ENCODE peak calls at places on chromosome 6, in six cellular contexts. One of them, this sample, is unnamed.

GRCh38 chr6:87968435-87969278 is 79.0 kb upstream of the SPACA1 start:
- DNase-seq in fibroblast of mammary gland: no peak
- DNase-seq in body of pancreas: no peak
- DNase-seq in dorsolateral prefrontal cortex: peak
- DNase-seq in GM12878: no peak
- DNase-seq in lower leg skin: no peak
- DNase-seq in this sample: no peak

GRCh38 chr6:7146079-7146828 is 38.5 kb downstream of the RREB1 start:
- DNase-seq in dorsolateral prefrontal cortex: no peak
- DNase-seq in lower leg skin: peak
- DNase-seq in body of pancreas: peak
- DNase-seq in GM12878: no peak
- DNase-seq in fibroblast of mammary gland: peak
- DNase-seq in this sample: peak

GRCh38 chr6:14711056-14711703 is 534.7 kb upstream of the JARID2 start:
- DNase-seq in body of pancreas: no peak
- DNase-seq in fibroblast of mammary gland: peak
- DNase-seq in GM12878: no peak
- DNase-seq in lower leg skin: no peak
- DNase-seq in dorsolateral prefrontal cortex: no peak
- DNase-seq in this sample: peak

GRCh38 chr6:16320533-16321340 is 82.3 kb downstream of the GMPR start:
- DNase-seq in GM12878: no peak
- DNase-seq in fibroblast of mammary gland: peak
- DNase-seq in dorsolateral prefrontal cortex: no peak
- DNase-seq in lower leg skin: peak
- DNase-seq in body of pancreas: no peak
- DNase-seq in this sample: peak

GRCh38 chr6:98576811-98577210 is 257.6 kb upstream of the POU3F2 start:
- DNase-seq in body of pancreas: no peak
- DNase-seq in lower leg skin: no peak
- DNase-seq in GM12878: no peak
- DNase-seq in fibroblast of mammary gland: no peak
- DNase-seq in dorsolateral prefrontal cortex: no peak
- DNase-seq in this sample: no peak

GRCh38 chr6:30894935-30895334 is 10.6 kb downstream of the DDR1 start:
- DNase-seq in lower leg skin: no peak
- DNase-seq in dorsolateral prefrontal cortex: no peak
- DNase-seq in fibroblast of mammary gland: no peak
- DNase-seq in body of pancreas: no peak
- DNase-seq in GM12878: no peak
- DNase-seq in this sample: no peak

GRCh38 chr6:164230259-164230658 is 815.7 kb downstream of the QKI start:
- DNase-seq in body of pancreas: no peak
- DNase-seq in fibroblast of mammary gland: peak
- DNase-seq in dorsolateral prefrontal cortex: peak
- DNase-seq in GM12878: no peak
- DNase-seq in lower leg skin: no peak
- DNase-seq in this sample: no peak

GRCh38 chr6:13172294-13172693 is 156.0 kb downstream of the TBC1D7 start:
- DNase-seq in body of pancreas: no peak
- DNase-seq in fibroblast of mammary gland: no peak
- DNase-seq in dorsolateral prefrontal cortex: no peak
- DNase-seq in GM12878: no peak
- DNase-seq in lower leg skin: no peak
- DNase-seq in this sample: no peak

GRCh38 chr6:75747985-75748742 is 875 bp upstream of the MYO6 start:
- DNase-seq in dorsolateral prefrontal cortex: no peak
- DNase-seq in body of pancreas: no peak
- DNase-seq in GM12878: no peak
- DNase-seq in lower leg skin: no peak
- DNase-seq in fibroblast of mammary gland: no peak
- DNase-seq in this sample: no peak

GRCh38 chr6:141326426-141326825 is 806.3 kb upstream of the GJE1 start:
- DNase-seq in GM12878: no peak
- DNase-seq in lower leg skin: peak
- DNase-seq in body of pancreas: no peak
- DNase-seq in fibroblast of mammary gland: peak
- DNase-seq in dorsolateral prefrontal cortex: peak
- DNase-seq in this sample: no peak

GRCh38 chr6:161031721-161032495 is 40.3 kb downstream of the MAP3K4 start:
- DNase-seq in body of pancreas: no peak
- DNase-seq in lower leg skin: no peak
- DNase-seq in GM12878: no peak
- DNase-seq in fibroblast of mammary gland: peak
- DNase-seq in dorsolateral prefrontal cortex: no peak
- DNase-seq in this sample: no peak

GRCh38 chr6:112835078-112835477 is 487.9 kb downstream of the RFPL4B start:
- DNase-seq in body of pancreas: no peak
- DNase-seq in fibroblast of mammary gland: no peak
- DNase-seq in GM12878: no peak
- DNase-seq in lower leg skin: no peak
- DNase-seq in dorsolateral prefrontal cortex: peak
- DNase-seq in this sample: no peak

GRCh38 chr6:67683960-67684359 is 951.1 kb upstream of the ADGRB3 start:
- DNase-seq in fibroblast of mammary gland: peak
- DNase-seq in GM12878: no peak
- DNase-seq in dorsolateral prefrontal cortex: no peak
- DNase-seq in lower leg skin: no peak
- DNase-seq in body of pancreas: no peak
- DNase-seq in this sample: no peak

GRCh38 chr6:111087106-111087835 is at the start of gene SLC16A10:
- DNase-seq in lower leg skin: peak
- DNase-seq in fibroblast of mammary gland: no peak
- DNase-seq in dorsolateral prefrontal cortex: peak
- DNase-seq in GM12878: no peak
- DNase-seq in body of pancreas: peak
- DNase-seq in this sample: peak

GRCh38 chr6:35664945-35665344 is 23.8 kb downstream of the FKBP5 start:
- DNase-seq in body of pancreas: no peak
- DNase-seq in fibroblast of mammary gland: no peak
- DNase-seq in lower leg skin: no peak
- DNase-seq in GM12878: no peak
- DNase-seq in dorsolateral prefrontal cortex: no peak
- DNase-seq in this sample: no peak

GRCh38 chr6:43001843-43002242 is 11.9 kb downstream of the MEA1 start:
- DNase-seq in lower leg skin: no peak
- DNase-seq in dorsolateral prefrontal cortex: no peak
- DNase-seq in fibroblast of mammary gland: no peak
- DNase-seq in body of pancreas: no peak
- DNase-seq in GM12878: no peak
- DNase-seq in this sample: no peak

GRCh38 chr6:50380409-50381105 is 330.8 kb upstream of the DEFB112 start:
- DNase-seq in lower leg skin: no peak
- DNase-seq in GM12878: no peak
- DNase-seq in dorsolateral prefrontal cortex: peak
- DNase-seq in fibroblast of mammary gland: no peak
- DNase-seq in body of pancreas: no peak
- DNase-seq in this sample: no peak

GRCh38 chr6:3165631-3166534 is 8.5 kb upstream of the TUBB2A start:
- DNase-seq in dorsolateral prefrontal cortex: no peak
- DNase-seq in GM12878: no peak
- DNase-seq in lower leg skin: no peak
- DNase-seq in body of pancreas: no peak
- DNase-seq in fibroblast of mammary gland: peak
- DNase-seq in this sample: no peak

GRCh38 chr6:2764610-2765165 is 505 bp upstream of the WRNIP1 start:
- DNase-seq in body of pancreas: peak
- DNase-seq in GM12878: no peak
- DNase-seq in lower leg skin: peak
- DNase-seq in fibroblast of mammary gland: peak
- DNase-seq in dorsolateral prefrontal cortex: peak
- DNase-seq in this sample: peak

GRCh38 chr6:101386982-101387381 is 6.5 kb upstream of the GRIK2 start:
- DNase-seq in GM12878: no peak
- DNase-seq in lower leg skin: no peak
- DNase-seq in dorsolateral prefrontal cortex: no peak
- DNase-seq in fibroblast of mammary gland: no peak
- DNase-seq in body of pancreas: no peak
- DNase-seq in this sample: no peak

GRCh38 chr6:117573006-117573680 is 29.2 kb downstream of the GOPC start:
- DNase-seq in GM12878: no peak
- DNase-seq in dorsolateral prefrontal cortex: no peak
- DNase-seq in body of pancreas: no peak
- DNase-seq in lower leg skin: no peak
- DNase-seq in fibroblast of mammary gland: no peak
- DNase-seq in this sample: no peak

GRCh38 chr6:160300076-160300695 is 41.6 kb upstream of the SLC22A2 start:
- DNase-seq in fibroblast of mammary gland: no peak
- DNase-seq in lower leg skin: no peak
- DNase-seq in GM12878: no peak
- DNase-seq in dorsolateral prefrontal cortex: no peak
- DNase-seq in body of pancreas: no peak
- DNase-seq in this sample: no peak

GRCh38 chr6:157518399-157519250 is 137.6 kb downstream of the ZDHHC14 start:
- DNase-seq in lower leg skin: peak
- DNase-seq in fibroblast of mammary gland: no peak
- DNase-seq in body of pancreas: no peak
- DNase-seq in dorsolateral prefrontal cortex: no peak
- DNase-seq in GM12878: no peak
- DNase-seq in this sample: no peak

GRCh38 chr6:130810307-130811030 is 16.7 kb upstream of the SMLR1 start:
- DNase-seq in GM12878: no peak
- DNase-seq in fibroblast of mammary gland: no peak
- DNase-seq in dorsolateral prefrontal cortex: no peak
- DNase-seq in body of pancreas: no peak
- DNase-seq in lower leg skin: no peak
- DNase-seq in this sample: peak

GRCh38 chr6:57190140-57190539 is 18.0 kb downstream of the BAG2 start:
- DNase-seq in GM12878: no peak
- DNase-seq in dorsolateral prefrontal cortex: no peak
- DNase-seq in body of pancreas: no peak
- DNase-seq in lower leg skin: no peak
- DNase-seq in fibroblast of mammary gland: peak
- DNase-seq in this sample: no peak

GRCh38 chr6:169452117-169452868 is 198.6 kb upstream of the THBS2 start:
- DNase-seq in body of pancreas: peak
- DNase-seq in dorsolateral prefrontal cortex: peak
- DNase-seq in GM12878: no peak
- DNase-seq in lower leg skin: peak
- DNase-seq in fibroblast of mammary gland: peak
- DNase-seq in this sample: no peak

GRCh38 chr6:12584631-12585405 is 131.7 kb upstream of the PHACTR1 start:
- DNase-seq in fibroblast of mammary gland: no peak
- DNase-seq in GM12878: no peak
- DNase-seq in body of pancreas: no peak
- DNase-seq in dorsolateral prefrontal cortex: no peak
- DNase-seq in lower leg skin: no peak
- DNase-seq in this sample: no peak

GRCh38 chr6:31393932-31394331 is 9.5 kb upstream of the MICA start:
- DNase-seq in fibroblast of mammary gland: no peak
- DNase-seq in body of pancreas: no peak
- DNase-seq in lower leg skin: no peak
- DNase-seq in dorsolateral prefrontal cortex: no peak
- DNase-seq in GM12878: no peak
- DNase-seq in this sample: no peak

GRCh38 chr6:150831577-150831976 is 33.9 kb upstream of the MTHFD1L start:
- DNase-seq in lower leg skin: no peak
- DNase-seq in GM12878: no peak
- DNase-seq in fibroblast of mammary gland: no peak
- DNase-seq in body of pancreas: no peak
- DNase-seq in dorsolateral prefrontal cortex: no peak
- DNase-seq in this sample: no peak

GRCh38 chr6:150830409-150831165 is 34.9 kb upstream of the MTHFD1L start:
- DNase-seq in lower leg skin: no peak
- DNase-seq in body of pancreas: no peak
- DNase-seq in GM12878: no peak
- DNase-seq in dorsolateral prefrontal cortex: no peak
- DNase-seq in fibroblast of mammary gland: peak
- DNase-seq in this sample: no peak

GRCh38 chr6:150826788-150827187 is 38.7 kb upstream of the MTHFD1L start:
- DNase-seq in lower leg skin: no peak
- DNase-seq in GM12878: no peak
- DNase-seq in body of pancreas: no peak
- DNase-seq in fibroblast of mammary gland: no peak
- DNase-seq in dorsolateral prefrontal cortex: no peak
- DNase-seq in this sample: no peak
- TF ChIP-seq CTCF in lower leg skin: no peak
- TF ChIP-seq CTCF in GM12878: no peak
- TF ChIP-seq CTCF in body of pancreas: no peak
- TF ChIP-seq CTCF in fibroblast of mammary gland: no peak
- TF ChIP-seq CTCF in dorsolateral prefrontal cortex: no peak
- TF ChIP-seq CTCF in this sample: no peak

GRCh38 chr6:41561931-41562632 is 15.9 kb downstream of the FOXP4 start:
- DNase-seq in fibroblast of mammary gland: no peak
- DNase-seq in GM12878: no peak
- DNase-seq in dorsolateral prefrontal cortex: no peak
- DNase-seq in lower leg skin: no peak
- DNase-seq in body of pancreas: no peak
- DNase-seq in this sample: no peak

GRCh38 chr6:41562633-41562975 is 16.4 kb downstream of the FOXP4 start:
- DNase-seq in fibroblast of mammary gland: no peak
- DNase-seq in body of pancreas: no peak
- DNase-seq in GM12878: no peak
- DNase-seq in lower leg skin: no peak
- DNase-seq in dorsolateral prefrontal cortex: no peak
- DNase-seq in this sample: no peak

GRCh38 chr6:41559655-41560439 is 13.7 kb downstream of the FOXP4 start:
- DNase-seq in dorsolateral prefrontal cortex: no peak
- DNase-seq in fibroblast of mammary gland: no peak
- DNase-seq in body of pancreas: no peak
- DNase-seq in GM12878: no peak
- DNase-seq in lower leg skin: no peak
- DNase-seq in this sample: no peak

GRCh38 chr6:41561386-41561785 is 15.2 kb downstream of the FOXP4 start:
- DNase-seq in fibroblast of mammary gland: no peak
- DNase-seq in body of pancreas: peak
- DNase-seq in lower leg skin: no peak
- DNase-seq in GM12878: no peak
- DNase-seq in dorsolateral prefrontal cortex: no peak
- DNase-seq in this sample: peak

GRCh38 chr6:41560440-41561192 is 14.4 kb downstream of the FOXP4 start:
- DNase-seq in dorsolateral prefrontal cortex: no peak
- DNase-seq in body of pancreas: peak
- DNase-seq in GM12878: no peak
- DNase-seq in lower leg skin: no peak
- DNase-seq in fibroblast of mammary gland: peak
- DNase-seq in this sample: no peak
- H3K4me3 ChIP-seq in dorsolateral prefrontal cortex: peak
- H3K4me3 ChIP-seq in body of pancreas: peak
- H3K4me3 ChIP-seq in GM12878: peak
- H3K4me3 ChIP-seq in lower leg skin: peak
- H3K4me3 ChIP-seq in fibroblast of mammary gland: peak
- H3K4me3 ChIP-seq in this sample: peak

GRCh38 chr6:104325341-104326172 is 534.2 kb downstream of the HACE1 start:
- DNase-seq in fibroblast of mammary gland: peak
- DNase-seq in body of pancreas: no peak
- DNase-seq in lower leg skin: no peak
- DNase-seq in dorsolateral prefrontal cortex: peak
- DNase-seq in GM12878: no peak
- DNase-seq in this sample: no peak
- TF ChIP-seq CTCF in fibroblast of mammary gland: peak
- TF ChIP-seq CTCF in body of pancreas: peak
- TF ChIP-seq CTCF in lower leg skin: no peak
- TF ChIP-seq CTCF in dorsolateral prefrontal cortex: peak
- TF ChIP-seq CTCF in GM12878: peak
- TF ChIP-seq CTCF in this sample: peak

GRCh38 chr6:143097224-143097795 is 36.6 kb downstream of the AIG1 start:
- DNase-seq in dorsolateral prefrontal cortex: no peak
- DNase-seq in body of pancreas: no peak
- DNase-seq in fibroblast of mammary gland: no peak
- DNase-seq in lower leg skin: no peak
- DNase-seq in GM12878: no peak
- DNase-seq in this sample: no peak
- H3K4me3 ChIP-seq in dorsolateral prefrontal cortex: no peak
- H3K4me3 ChIP-seq in body of pancreas: no peak
- H3K4me3 ChIP-seq in fibroblast of mammary gland: no peak
- H3K4me3 ChIP-seq in lower leg skin: no peak
- H3K4me3 ChIP-seq in GM12878: no peak
- H3K4me3 ChIP-seq in this sample: no peak

This sample was measured in WERI-Rb-1.